ENCODE peak calls at places on chromosomes 4 and X, in eight cellular contexts. One of them, this sample, is unnamed.

GRCh38 chr4:1356181-1356998 is 9.4 kb downstream of the UVSSA start:
- DNase-seq in heart left ventricle: peak
- DNase-seq in B cell: no peak
- DNase-seq in upper lobe of left lung: peak
- DNase-seq in H9: peak
- DNase-seq in fibroblast of mammary gland: peak
- DNase-seq in AG04449: no peak
- DNase-seq in AG10803: peak
- DNase-seq in this sample: peak

GRCh38 chr4:185143596-185143969 is 517 bp downstream of the SLC25A4 start:
- DNase-seq in H9: no peak
- DNase-seq in upper lobe of left lung: peak
- DNase-seq in AG04449: no peak
- DNase-seq in fibroblast of mammary gland: no peak
- DNase-seq in B cell: no peak
- DNase-seq in AG10803: peak
- DNase-seq in heart left ventricle: peak
- DNase-seq in this sample: no peak

GRCh38 chrX:151973851-151974335 is 583 bp downstream of the GABRE start:
- DNase-seq in H9: peak
- DNase-seq in AG04449: no peak
- DNase-seq in B cell: no peak
- DNase-seq in AG10803: peak
- DNase-seq in upper lobe of left lung: peak
- DNase-seq in fibroblast of mammary gland: no peak
- DNase-seq in heart left ventricle: peak
- DNase-seq in this sample: no peak

GRCh38 chr4:148444296-148445070 is 2.3 kb upstream of the NR3C2 start:
- DNase-seq in upper lobe of left lung: peak
- DNase-seq in fibroblast of mammary gland: no peak
- DNase-seq in AG04449: no peak
- DNase-seq in H9: peak
- DNase-seq in heart left ventricle: peak
- DNase-seq in AG10803: no peak
- DNase-seq in B cell: peak
- DNase-seq in this sample: peak

GRCh38 chr4:90733211-90733610 is 606.0 kb downstream of the CCSER1 start:
- DNase-seq in fibroblast of mammary gland: no peak
- DNase-seq in AG10803: no peak
- DNase-seq in H9: no peak
- DNase-seq in upper lobe of left lung: no peak
- DNase-seq in heart left ventricle: no peak
- DNase-seq in B cell: no peak
- DNase-seq in AG04449: no peak
- DNase-seq in this sample: no peak

GRCh38 chrX:2483398-2483797 is 17.4 kb downstream of the DHRSX start:
- DNase-seq in H9: no peak
- DNase-seq in AG04449: no peak
- DNase-seq in upper lobe of left lung: no peak
- DNase-seq in heart left ventricle: no peak
- DNase-seq in AG10803: no peak
- DNase-seq in fibroblast of mammary gland: no peak
- DNase-seq in B cell: no peak
- DNase-seq in this sample: no peak

GRCh38 chrX:38878674-38879375 is 77.6 kb downstream of the MID1IP1 start:
- DNase-seq in AG04449: no peak
- DNase-seq in fibroblast of mammary gland: no peak
- DNase-seq in heart left ventricle: no peak
- DNase-seq in upper lobe of left lung: no peak
- DNase-seq in H9: no peak
- DNase-seq in AG10803: no peak
- DNase-seq in B cell: no peak
- DNase-seq in this sample: no peak

GRCh38 chr4:150235317-150235716 is 157.1 kb downstream of the DCLK2 start:
- DNase-seq in B cell: no peak
- DNase-seq in fibroblast of mammary gland: no peak
- DNase-seq in heart left ventricle: no peak
- DNase-seq in H9: no peak
- DNase-seq in AG04449: no peak
- DNase-seq in AG10803: no peak
- DNase-seq in upper lobe of left lung: no peak
- DNase-seq in this sample: no peak

GRCh38 chr4:16227462-16227868 is 1.2 kb upstream of the TAPT1 start:
- DNase-seq in fibroblast of mammary gland: peak
- DNase-seq in H9: no peak
- DNase-seq in upper lobe of left lung: peak
- DNase-seq in AG04449: no peak
- DNase-seq in heart left ventricle: peak
- DNase-seq in B cell: no peak
- DNase-seq in AG10803: peak
- DNase-seq in this sample: peak

GRCh38 chrX:2748815-2749188 is 3.0 kb upstream of the XG start:
- DNase-seq in AG04449: no peak
- DNase-seq in fibroblast of mammary gland: no peak
- DNase-seq in H9: no peak
- DNase-seq in B cell: no peak
- DNase-seq in AG10803: no peak
- DNase-seq in upper lobe of left lung: no peak
- DNase-seq in heart left ventricle: no peak
- DNase-seq in this sample: no peak

GRCh38 chr4:48334236-48334635 is 7.1 kb upstream of the SLAIN2 start:
- DNase-seq in heart left ventricle: no peak
- DNase-seq in upper lobe of left lung: no peak
- DNase-seq in fibroblast of mammary gland: no peak
- DNase-seq in AG04449: no peak
- DNase-seq in AG10803: no peak
- DNase-seq in H9: no peak
- DNase-seq in B cell: no peak
- DNase-seq in this sample: no peak

GRCh38 chr4:7727727-7728126 is 211.9 kb downstream of the AFAP1 start:
- DNase-seq in B cell: no peak
- DNase-seq in H9: no peak
- DNase-seq in AG10803: peak
- DNase-seq in AG04449: no peak
- DNase-seq in fibroblast of mammary gland: peak
- DNase-seq in upper lobe of left lung: no peak
- DNase-seq in heart left ventricle: no peak
- DNase-seq in this sample: no peak

GRCh38 chr4:82797591-82798081 is 960 bp downstream of the SCD5 start:
- DNase-seq in H9: peak
- DNase-seq in AG04449: no peak
- DNase-seq in AG10803: peak
- DNase-seq in heart left ventricle: peak
- DNase-seq in upper lobe of left lung: no peak
- DNase-seq in B cell: no peak
- DNase-seq in fibroblast of mammary gland: no peak
- DNase-seq in this sample: peak

GRCh38 chr4:101981756-101982155 is 191.2 kb downstream of the BANK1 start:
- DNase-seq in H9: no peak
- DNase-seq in AG10803: no peak
- DNase-seq in B cell: no peak
- DNase-seq in heart left ventricle: no peak
- DNase-seq in AG04449: no peak
- DNase-seq in upper lobe of left lung: peak
- DNase-seq in fibroblast of mammary gland: no peak
- DNase-seq in this sample: no peak

DNA sequence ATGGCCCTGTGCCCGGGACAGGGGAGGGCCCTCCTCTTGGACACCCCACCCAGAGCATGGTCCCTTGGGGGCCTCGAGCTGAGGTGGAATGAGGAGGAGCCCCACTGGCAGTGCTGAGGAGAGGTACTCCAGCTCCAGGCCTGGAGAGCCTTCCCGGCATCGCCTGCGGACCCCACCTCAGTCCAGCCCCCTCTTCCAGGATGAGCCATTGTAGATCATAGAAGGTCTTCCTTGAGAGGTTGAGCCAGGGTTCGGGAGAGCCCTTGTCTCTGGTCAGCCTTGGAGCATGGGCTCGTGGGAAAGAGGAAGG is 16.9 kb downstream of the SMIM10L2A start:
- DNase-seq in AG04449: no peak
- DNase-seq in H9: no peak
- DNase-seq in upper lobe of left lung: no peak
- DNase-seq in B cell: no peak
- DNase-seq in AG10803: no peak
- DNase-seq in fibroblast of mammary gland: no peak
- DNase-seq in heart left ventricle: no peak
- DNase-seq in this sample: no peak
- TF ChIP-seq CTCF in AG04449: no peak
- TF ChIP-seq CTCF in H9: peak
- TF ChIP-seq CTCF in upper lobe of left lung: no peak
- TF ChIP-seq CTCF in B cell: no peak
- TF ChIP-seq CTCF in AG10803: no peak
- TF ChIP-seq CTCF in fibroblast of mammary gland: no peak
- TF ChIP-seq CTCF in heart left ventricle: no peak
- TF ChIP-seq CTCF in this sample: no peak

GRCh38 chr4:157997296-157997695 is 175.5 kb downstream of the GASK1B start:
- DNase-seq in H9: no peak
- DNase-seq in fibroblast of mammary gland: no peak
- DNase-seq in B cell: no peak
- DNase-seq in upper lobe of left lung: no peak
- DNase-seq in heart left ventricle: no peak
- DNase-seq in AG10803: no peak
- DNase-seq in AG04449: no peak
- DNase-seq in this sample: no peak
- TF ChIP-seq CTCF in H9: no peak
- TF ChIP-seq CTCF in fibroblast of mammary gland: no peak
- TF ChIP-seq CTCF in B cell: no peak
- TF ChIP-seq CTCF in upper lobe of left lung: no peak
- TF ChIP-seq CTCF in heart left ventricle: no peak
- TF ChIP-seq CTCF in AG10803: no peak
- TF ChIP-seq CTCF in AG04449: no peak
- TF ChIP-seq CTCF in this sample: no peak

GRCh38 chrX:103845165-103845653 is 13.2 kb upstream of the RAB9B start:
- DNase-seq in fibroblast of mammary gland: peak
- DNase-seq in AG10803: peak
- DNase-seq in upper lobe of left lung: peak
- DNase-seq in heart left ventricle: peak
- DNase-seq in B cell: peak
- DNase-seq in H9: peak
- DNase-seq in AG04449: peak
- DNase-seq in this sample: peak
- TF ChIP-seq CTCF in fibroblast of mammary gland: peak
- TF ChIP-seq CTCF in AG10803: peak
- TF ChIP-seq CTCF in upper lobe of left lung: peak
- TF ChIP-seq CTCF in heart left ventricle: peak
- TF ChIP-seq CTCF in B cell: peak
- TF ChIP-seq CTCF in H9: peak
- TF ChIP-seq CTCF in AG04449: peak
- TF ChIP-seq CTCF in this sample: peak

GRCh38 chr4:73258668-73259551 is at the start of gene ANKRD17:
- DNase-seq in H9: peak
- DNase-seq in B cell: peak
- DNase-seq in fibroblast of mammary gland: peak
- DNase-seq in heart left ventricle: peak
- DNase-seq in AG10803: peak
- DNase-seq in AG04449: peak
- DNase-seq in upper lobe of left lung: peak
- DNase-seq in this sample: peak

GRCh38 chr4:73252001-73252400 is 6.6 kb downstream of the ANKRD17 start:
- DNase-seq in fibroblast of mammary gland: peak
- DNase-seq in heart left ventricle: no peak
- DNase-seq in B cell: no peak
- DNase-seq in AG04449: no peak
- DNase-seq in AG10803: peak
- DNase-seq in H9: no peak
- DNase-seq in upper lobe of left lung: no peak
- DNase-seq in this sample: no peak

GRCh38 chr4:73259552-73260140 is 1.0 kb upstream of the ANKRD17 start:
- DNase-seq in upper lobe of left lung: no peak
- DNase-seq in heart left ventricle: no peak
- DNase-seq in fibroblast of mammary gland: peak
- DNase-seq in AG04449: no peak
- DNase-seq in AG10803: peak
- DNase-seq in B cell: no peak
- DNase-seq in H9: no peak
- DNase-seq in this sample: no peak

GRCh38 chr4:73257995-73258667 is 467 bp downstream of the ANKRD17 start:
- DNase-seq in H9: peak
- DNase-seq in heart left ventricle: no peak
- DNase-seq in fibroblast of mammary gland: peak
- DNase-seq in AG10803: peak
- DNase-seq in B cell: no peak
- DNase-seq in AG04449: no peak
- DNase-seq in upper lobe of left lung: peak
- DNase-seq in this sample: peak

GRCh38 chr4:73257242-73257994 is 1.2 kb downstream of the ANKRD17 start:
- DNase-seq in heart left ventricle: peak
- DNase-seq in AG10803: peak
- DNase-seq in upper lobe of left lung: peak
- DNase-seq in AG04449: peak
- DNase-seq in fibroblast of mammary gland: peak
- DNase-seq in H9: peak
- DNase-seq in B cell: peak
- DNase-seq in this sample: peak
- TF ChIP-seq CTCF in heart left ventricle: peak
- TF ChIP-seq CTCF in AG10803: peak
- TF ChIP-seq CTCF in upper lobe of left lung: peak
- TF ChIP-seq CTCF in AG04449: peak
- TF ChIP-seq CTCF in fibroblast of mammary gland: peak
- TF ChIP-seq CTCF in H9: peak
- TF ChIP-seq CTCF in B cell: peak
- TF ChIP-seq CTCF in this sample: peak

DNA sequence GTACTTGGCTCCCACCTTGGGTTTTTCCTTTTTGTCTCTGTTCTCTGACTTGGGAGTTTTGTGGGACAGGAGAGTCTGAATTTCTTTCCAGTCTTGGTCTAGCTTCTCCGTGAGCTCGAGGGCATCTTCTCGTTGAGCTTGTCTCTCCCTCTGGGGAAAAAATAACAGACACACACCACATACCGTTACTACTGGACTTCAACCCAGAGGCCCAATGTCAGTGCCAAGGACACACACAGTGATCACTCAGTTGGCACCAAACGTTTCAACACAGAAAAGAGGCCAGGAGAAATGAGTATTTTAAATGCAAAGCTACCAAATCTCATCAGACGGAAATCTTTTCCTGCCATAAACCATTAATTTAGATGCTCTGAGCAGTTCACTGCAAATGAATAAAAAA is 9.7 kb downstream of the NOP14 start:
- DNase-seq in fibroblast of mammary gland: no peak
- DNase-seq in heart left ventricle: no peak
- DNase-seq in upper lobe of left lung: no peak
- DNase-seq in AG10803: no peak
- DNase-seq in AG04449: no peak
- DNase-seq in B cell: no peak
- DNase-seq in H9: no peak
- DNase-seq in this sample: no peak
- TF ChIP-seq CTCF in fibroblast of mammary gland: no peak
- TF ChIP-seq CTCF in heart left ventricle: no peak
- TF ChIP-seq CTCF in upper lobe of left lung: no peak
- TF ChIP-seq CTCF in AG10803: no peak
- TF ChIP-seq CTCF in AG04449: no peak
- TF ChIP-seq CTCF in B cell: no peak
- TF ChIP-seq CTCF in H9: no peak
- TF ChIP-seq CTCF in this sample: no peak